ENCODE peak calls at places on chromosome 7, in eight cellular contexts. One of them, this sample, is unnamed.

GRCh38 chr7:135976312-135977019 is 693 bp downstream of the MTPN start:
- DNase-seq in CD8-positive, alpha-beta T cell: no peak
- DNase-seq in cardiac fibroblast: no peak
- DNase-seq in right atrium auricular region: no peak
- DNase-seq in right lobe of liver: no peak
- DNase-seq in kidney: no peak
- DNase-seq in HCT116: peak; percentile 3
- DNase-seq in A549: peak; percentile 27
- DNase-seq in this sample: peak; percentile 72

GRCh38 chr7:65983965-65984654 is 2.1 kb upstream of the GUSB start:
- DNase-seq in right atrium auricular region: no peak
- DNase-seq in CD8-positive, alpha-beta T cell: no peak
- DNase-seq in A549: peak; percentile 52
- DNase-seq in right lobe of liver: no peak
- DNase-seq in kidney: peak; percentile 13
- DNase-seq in cardiac fibroblast: peak; percentile 16
- DNase-seq in HCT116: no peak
- DNase-seq in this sample: no peak

GRCh38 chr7:29482056-29482455 is 81.6 kb upstream of the PRR15 start:
- DNase-seq in kidney: no peak
- DNase-seq in cardiac fibroblast: no peak
- DNase-seq in A549: no peak
- DNase-seq in right atrium auricular region: no peak
- DNase-seq in right lobe of liver: no peak
- DNase-seq in HCT116: no peak
- DNase-seq in CD8-positive, alpha-beta T cell: no peak
- DNase-seq in this sample: no peak

GRCh38 chr7:127177156-127177555 is 75.6 kb downstream of the GRM8 start:
- DNase-seq in cardiac fibroblast: no peak
- DNase-seq in right atrium auricular region: no peak
- DNase-seq in right lobe of liver: no peak
- DNase-seq in CD8-positive, alpha-beta T cell: no peak
- DNase-seq in HCT116: no peak
- DNase-seq in A549: no peak
- DNase-seq in kidney: no peak
- DNase-seq in this sample: no peak

GRCh38 chr7:134695321-134695860 is 48.7 kb downstream of the BPGM start:
- DNase-seq in right atrium auricular region: no peak
- DNase-seq in CD8-positive, alpha-beta T cell: no peak
- DNase-seq in HCT116: no peak
- DNase-seq in kidney: no peak
- DNase-seq in A549: no peak
- DNase-seq in cardiac fibroblast: peak; percentile 51
- DNase-seq in right lobe of liver: no peak
- DNase-seq in this sample: no peak

GRCh38 chr7:20365486-20365885 is 34.8 kb downstream of the ITGB8 start:
- DNase-seq in CD8-positive, alpha-beta T cell: no peak
- DNase-seq in HCT116: no peak
- DNase-seq in A549: no peak
- DNase-seq in right atrium auricular region: no peak
- DNase-seq in cardiac fibroblast: peak; percentile 18
- DNase-seq in kidney: no peak
- DNase-seq in right lobe of liver: no peak
- DNase-seq in this sample: no peak

GRCh38 chr7:13965077-13965476 is 24.4 kb downstream of the ETV1 start:
- DNase-seq in right lobe of liver: no peak
- DNase-seq in A549: no peak
- DNase-seq in kidney: no peak
- DNase-seq in CD8-positive, alpha-beta T cell: no peak
- DNase-seq in cardiac fibroblast: no peak
- DNase-seq in HCT116: no peak
- DNase-seq in right atrium auricular region: no peak
- DNase-seq in this sample: no peak

GRCh38 chr7:129828989-129829676 is 123.6 kb downstream of the UBE2H start:
- DNase-seq in cardiac fibroblast: no peak
- DNase-seq in HCT116: no peak
- DNase-seq in CD8-positive, alpha-beta T cell: no peak
- DNase-seq in right lobe of liver: no peak
- DNase-seq in A549: no peak
- DNase-seq in right atrium auricular region: no peak
- DNase-seq in kidney: no peak
- DNase-seq in this sample: no peak

GRCh38 chr7:148695953-148696352 is 2.8 kb upstream of the CUL1 start:
- DNase-seq in A549: no peak
- DNase-seq in right atrium auricular region: no peak
- DNase-seq in HCT116: no peak
- DNase-seq in right lobe of liver: no peak
- DNase-seq in CD8-positive, alpha-beta T cell: no peak
- DNase-seq in kidney: no peak
- DNase-seq in cardiac fibroblast: peak; percentile 13
- DNase-seq in this sample: no peak

GRCh38 chr7:42618649-42619315 is 293.1 kb downstream of the C7orf25 start:
- DNase-seq in cardiac fibroblast: no peak
- DNase-seq in CD8-positive, alpha-beta T cell: no peak
- DNase-seq in right atrium auricular region: no peak
- DNase-seq in A549: no peak
- DNase-seq in kidney: no peak
- DNase-seq in HCT116: no peak
- DNase-seq in right lobe of liver: no peak
- DNase-seq in this sample: no peak

GRCh38 chr7:30226593-30227268 is 57.7 kb upstream of the ZNRF2 start:
- DNase-seq in kidney: no peak
- DNase-seq in cardiac fibroblast: no peak
- DNase-seq in right atrium auricular region: no peak
- DNase-seq in right lobe of liver: peak; percentile 80
- DNase-seq in CD8-positive, alpha-beta T cell: no peak
- DNase-seq in A549: peak; percentile 58
- DNase-seq in HCT116: peak; percentile 63
- DNase-seq in this sample: no peak

GRCh38 chr7:42527004-42527403 is 290.0 kb upstream of the GLI3 start:
- DNase-seq in cardiac fibroblast: no peak
- DNase-seq in right lobe of liver: no peak
- DNase-seq in A549: no peak
- DNase-seq in HCT116: no peak
- DNase-seq in CD8-positive, alpha-beta T cell: no peak
- DNase-seq in kidney: no peak
- DNase-seq in right atrium auricular region: no peak
- DNase-seq in this sample: no peak

DNA sequence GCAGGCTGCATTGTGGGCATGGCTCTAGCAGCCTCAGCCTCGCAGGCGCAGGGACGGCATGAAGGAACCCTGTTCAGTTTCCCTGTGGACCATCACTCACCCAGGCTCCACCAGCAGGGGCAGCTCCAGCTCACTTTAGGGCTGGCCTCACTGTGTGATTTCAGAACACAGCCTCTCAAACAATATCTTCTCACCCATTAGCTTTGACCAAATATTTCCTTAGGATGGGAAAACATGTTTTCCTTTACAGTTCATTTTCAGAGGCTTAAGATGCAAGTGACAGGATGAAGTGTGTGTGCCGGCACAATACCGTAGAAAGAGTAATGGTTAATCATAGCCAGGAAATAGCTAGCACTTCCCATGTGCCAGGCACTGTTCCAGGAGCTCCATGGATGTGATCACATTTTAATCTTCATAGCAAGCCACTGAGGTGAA is 58.2 kb downstream of the LANCL2 start:
- DNase-seq in A549: no peak
- DNase-seq in kidney: no peak
- DNase-seq in CD8-positive, alpha-beta T cell: no peak
- DNase-seq in HCT116: no peak
- DNase-seq in right atrium auricular region: no peak
- DNase-seq in right lobe of liver: no peak
- DNase-seq in cardiac fibroblast: peak; percentile 61
- DNase-seq in this sample: no peak
- TF ChIP-seq CTCF in A549: no peak
- TF ChIP-seq CTCF in kidney: no peak
- TF ChIP-seq CTCF in CD8-positive, alpha-beta T cell: no peak
- TF ChIP-seq CTCF in HCT116: no peak
- TF ChIP-seq CTCF in right atrium auricular region: no peak
- TF ChIP-seq CTCF in right lobe of liver: no peak
- TF ChIP-seq CTCF in cardiac fibroblast: peak; percentile 50
- TF ChIP-seq CTCF in this sample: no peak

GRCh38 chr7:18894155-18894554 is 223.3 kb downstream of the TWIST1 start:
- DNase-seq in CD8-positive, alpha-beta T cell: no peak
- DNase-seq in cardiac fibroblast: no peak
- DNase-seq in HCT116: no peak
- DNase-seq in A549: no peak
- DNase-seq in right lobe of liver: no peak
- DNase-seq in kidney: no peak
- DNase-seq in right atrium auricular region: no peak
- DNase-seq in this sample: no peak

GRCh38 chr7:18893156-18893555 is 224.3 kb downstream of the TWIST1 start:
- DNase-seq in cardiac fibroblast: no peak
- DNase-seq in HCT116: no peak
- DNase-seq in right atrium auricular region: no peak
- DNase-seq in A549: no peak
- DNase-seq in kidney: no peak
- DNase-seq in right lobe of liver: no peak
- DNase-seq in CD8-positive, alpha-beta T cell: no peak
- DNase-seq in this sample: no peak

GRCh38 chr7:18896343-18896975 is 221.0 kb downstream of the TWIST1 start:
- DNase-seq in kidney: no peak
- DNase-seq in HCT116: no peak
- DNase-seq in right lobe of liver: no peak
- DNase-seq in A549: no peak
- DNase-seq in CD8-positive, alpha-beta T cell: no peak
- DNase-seq in right atrium auricular region: no peak
- DNase-seq in cardiac fibroblast: peak; percentile 17
- DNase-seq in this sample: no peak

GRCh38 chr7:18890885-18891621 is 226.4 kb downstream of the TWIST1 start:
- DNase-seq in CD8-positive, alpha-beta T cell: no peak
- DNase-seq in A549: no peak
- DNase-seq in kidney: no peak
- DNase-seq in right atrium auricular region: no peak
- DNase-seq in HCT116: no peak
- DNase-seq in right lobe of liver: no peak
- DNase-seq in cardiac fibroblast: no peak
- DNase-seq in this sample: no peak

DNA sequence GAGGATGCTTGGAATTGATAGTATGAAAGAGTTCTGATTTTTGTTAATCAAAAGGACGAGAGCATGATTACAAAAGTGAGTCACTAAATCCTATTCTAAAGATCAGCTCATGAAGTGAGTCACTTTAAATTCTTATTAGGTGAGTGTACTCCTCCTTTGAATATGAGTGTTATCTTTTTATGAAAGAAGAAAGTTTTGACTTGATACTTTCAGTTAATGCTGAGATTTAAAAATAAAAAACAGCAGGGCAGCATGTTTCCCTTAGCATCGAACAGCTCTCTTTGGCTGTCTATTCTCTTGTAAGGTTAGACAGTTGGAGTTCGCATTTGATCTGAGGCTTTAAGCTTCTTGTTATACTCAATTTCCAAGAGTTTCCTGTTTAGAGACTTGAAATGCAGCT is 222.0 kb downstream of the TWIST1 start:
- DNase-seq in kidney: no peak
- DNase-seq in right lobe of liver: no peak
- DNase-seq in A549: peak; percentile 3
- DNase-seq in CD8-positive, alpha-beta T cell: no peak
- DNase-seq in HCT116: peak; percentile 53
- DNase-seq in cardiac fibroblast: peak; percentile 74
- DNase-seq in right atrium auricular region: no peak
- DNase-seq in this sample: no peak
- H3K4me3 ChIP-seq in kidney: no peak overlapping the region
- H3K4me3 ChIP-seq in right lobe of liver: no peak overlapping the region
- H3K4me3 ChIP-seq in A549: no peak overlapping the region
- H3K4me3 ChIP-seq in CD8-positive, alpha-beta T cell: no peak overlapping the region
- H3K4me3 ChIP-seq in HCT116: peak overlapping the region; percentile 6
- H3K4me3 ChIP-seq in cardiac fibroblast: no peak overlapping the region
- H3K4me3 ChIP-seq in right atrium auricular region: no peak overlapping the region
- H3K4me3 ChIP-seq in this sample: no peak overlapping the region

DNA sequence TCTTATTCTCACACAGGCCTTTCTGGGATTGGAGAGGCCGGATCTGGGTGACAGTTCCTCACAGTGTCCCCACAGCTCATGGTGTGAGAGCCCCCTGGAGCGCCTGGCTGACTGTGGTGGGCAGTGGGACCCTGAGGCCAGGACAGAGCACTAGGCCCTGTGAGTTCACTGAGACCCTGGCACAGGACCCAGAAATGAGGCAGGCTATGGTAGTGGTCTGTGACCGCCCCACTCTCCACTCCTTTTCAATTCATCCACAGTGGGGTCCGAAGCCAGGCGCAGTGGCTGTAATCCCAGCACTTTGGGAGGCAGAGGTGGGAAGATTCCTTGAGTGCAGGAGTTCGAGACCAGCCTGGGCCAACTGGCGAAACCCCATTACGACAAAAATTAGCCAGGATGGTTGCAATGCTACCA is 95.9 kb upstream of the TNRC18 start:
- DNase-seq in cardiac fibroblast: peak; percentile 38
- DNase-seq in CD8-positive, alpha-beta T cell: no peak
- DNase-seq in right atrium auricular region: no peak
- DNase-seq in A549: no peak
- DNase-seq in kidney: no peak
- DNase-seq in HCT116: no peak
- DNase-seq in right lobe of liver: no peak
- DNase-seq in this sample: no peak
- TF ChIP-seq CTCF in cardiac fibroblast: no peak
- TF ChIP-seq CTCF in CD8-positive, alpha-beta T cell: no peak
- TF ChIP-seq CTCF in right atrium auricular region: no peak
- TF ChIP-seq CTCF in A549: no peak
- TF ChIP-seq CTCF in kidney: no peak
- TF ChIP-seq CTCF in HCT116: no peak
- TF ChIP-seq CTCF in right lobe of liver: no peak
- TF ChIP-seq CTCF in this sample: no peak

DNA sequence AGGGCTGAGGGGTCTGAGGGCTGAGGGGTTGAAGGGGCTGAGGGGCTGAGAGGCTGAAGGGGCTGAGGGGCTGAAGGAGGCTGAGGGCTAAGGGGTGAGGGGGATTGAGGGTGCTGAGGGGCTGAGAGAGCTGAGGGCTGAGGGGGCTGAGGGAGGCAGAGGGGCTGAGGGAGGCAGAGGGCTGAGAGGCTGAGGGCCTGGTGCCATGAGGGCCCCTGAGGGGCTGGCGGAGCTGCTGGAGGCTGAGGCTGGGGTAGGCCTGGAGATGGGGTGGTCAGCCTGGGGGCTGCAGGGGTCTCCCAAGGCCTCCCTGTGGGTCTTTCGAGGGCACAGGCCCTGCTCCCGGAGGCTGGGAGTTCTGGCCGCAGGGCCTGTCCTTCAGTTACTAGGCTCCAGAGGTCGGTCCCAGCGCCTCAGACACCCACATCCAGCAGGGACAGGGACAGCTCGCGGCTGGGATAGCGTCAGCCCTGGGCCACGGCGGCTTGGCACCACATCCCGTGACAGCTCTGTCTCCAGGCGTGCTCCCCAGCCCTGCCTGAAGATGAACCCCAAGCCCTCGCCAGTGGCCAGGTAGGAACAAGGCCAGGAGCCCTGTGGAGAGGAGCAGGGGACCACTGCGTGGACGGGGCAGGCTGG is 16.9 kb downstream of the MYO1G start:
- DNase-seq in A549: no peak
- DNase-seq in CD8-positive, alpha-beta T cell: no peak
- DNase-seq in cardiac fibroblast: no peak
- DNase-seq in right atrium auricular region: no peak
- DNase-seq in kidney: no peak
- DNase-seq in HCT116: no peak
- DNase-seq in right lobe of liver: no peak
- DNase-seq in this sample: no peak
- H3K4me3 ChIP-seq in A549: no peak overlapping the region
- H3K4me3 ChIP-seq in CD8-positive, alpha-beta T cell: no peak overlapping the region
- H3K4me3 ChIP-seq in cardiac fibroblast: no peak overlapping the region
- H3K4me3 ChIP-seq in right atrium auricular region: peak overlapping the region; percentile 53
- H3K4me3 ChIP-seq in kidney: no peak overlapping the region
- H3K4me3 ChIP-seq in HCT116: no peak overlapping the region
- H3K4me3 ChIP-seq in right lobe of liver: peak overlapping the region; percentile 33
- H3K4me3 ChIP-seq in this sample: no peak overlapping the region